ENCODE peak calls at places on chromosome 3, in seven cellular contexts. R is lower lobe of right lung, W is neural progenitor cell, I is IMR-90, D is esophagus squamous epithelium, J is heart left ventricle, X is fibroblast of lung. G is an unnamed sample. For H3K9me3, the result is how much of the 10 kb centered on the place peaks cover.

GRCh38 chr3:140223631-140224030 is 288.6 kb downstream of the CLSTN2 start:
- DNase-seq in R (no peak), W (no peak), I (no peak), D (no peak), J (no peak), X (peak), G (no peak)

GRCh38 chr3:171156455-171157005 is 130.0 kb upstream of the SLC2A2 start:
- DNase-seq in R (no peak), W (no peak), I (no peak), D (no peak), J (no peak), X (peak), G (no peak)

GRCh38 chr3:78872195-78872594 is 895.6 kb downstream of the ROBO1 start:
- DNase-seq in R (no peak), W (peak), I (no peak), D (no peak), J (peak), X (peak), G (no peak)

GRCh38 chr3:156675744-156676466 is 1.5 kb downstream of the TIPARP start:
- DNase-seq in R (peak), W (no peak), I (peak), D (no peak), J (peak), X (peak), G (no peak)

GRCh38 chr3:56819016-56819809 is 17.5 kb upstream of the ARHGEF3 start:
- DNase-seq in R (no peak), W (no peak), I (no peak), D (no peak), J (no peak), X (peak), G (no peak)

GRCh38 chr3:66702126-66702525 is 201.3 kb upstream of the LRIG1 start:
- DNase-seq in R (no peak), W (no peak), I (peak), D (no peak), J (no peak), X (peak), G (no peak)

GRCh38 chr3:172675371-172676193 is 35.3 kb downstream of the NCEH1 start:
- DNase-seq in R (no peak), W (peak), I (peak), D (no peak), J (no peak), X (peak), G (no peak)

GRCh38 chr3:70728311-70728710 is 415.9 kb upstream of the MDFIC2 start:
- DNase-seq in R (no peak), W (no peak), I (peak), D (no peak), J (no peak), X (peak), G (no peak)

GRCh38 chr3:22947741-22948140 is 255.4 kb upstream of the UBE2E2 start:
- DNase-seq in R (no peak), W (no peak), I (no peak), D (no peak), J (no peak), X (no peak), G (no peak)

GRCh38 chr3:4547799-4548198 is 54.7 kb downstream of the ITPR1 start:
- DNase-seq in R (no peak), W (no peak), I (no peak), D (no peak), J (no peak), X (no peak), G (no peak)

GRCh38 chr3:53820756-53821580 is 25.3 kb downstream of the CHDH start:
- DNase-seq in R (no peak), W (no peak), I (no peak), D (no peak), J (no peak), X (no peak), G (peak)

GRCh38 chr3:105957722-105958121 is 88.9 kb upstream of the CBLB start:
- DNase-seq in R (no peak), W (no peak), I (peak), D (no peak), J (no peak), X (peak), G (no peak)

GRCh38 chr3:185363662-185364203 is 797 bp downstream of the MAP3K13 start:
- DNase-seq in R (no peak), W (no peak), I (no peak), D (no peak), J (no peak), X (no peak), G (no peak)

GRCh38 chr3:98971183-98971681 is 69.7 kb upstream of the DCBLD2 start:
- DNase-seq in R (no peak), W (no peak), I (peak), D (no peak), J (no peak), X (peak), G (no peak)

GRCh38 chr3:188807002-188807401 is 364.8 kb upstream of the TPRG1 start:
- DNase-seq in R (no peak), W (no peak), I (peak), D (no peak), J (no peak), X (peak), G (no peak)

GRCh38 chr3:133987933-133988484 is 41.7 kb downstream of the SLCO2A1 start:
- DNase-seq in R (no peak), W (no peak), I (no peak), D (no peak), J (no peak), X (no peak), G (no peak)

GRCh38 chr3:101827211-101828174 is 21.8 kb upstream of the NFKBIZ start:
- DNase-seq in R (peak), W (peak), I (peak), D (peak), J (peak), X (peak), G (peak)

GRCh38 chr3:65303431-65303830 is 615.6 kb upstream of the ADAMTS9 start:
- DNase-seq in R (no peak), W (no peak), I (no peak), D (no peak), J (no peak), X (no peak), G (no peak)

GRCh38 chr3:58683001-58683845 is 16.6 kb upstream of the FAM3D start:
- DNase-seq in R (no peak), W (no peak), I (peak), D (no peak), J (no peak), X (peak), G (no peak)

GRCh38 chr3:23776352-23776891 is 29.3 kb upstream of the UBE2E1 start:
- DNase-seq in R (no peak), W (no peak), I (peak), D (no peak), J (no peak), X (peak), G (no peak)

GRCh38 chr3:68306571-68306970 is 625.8 kb downstream of the TAFA4 start:
- DNase-seq in R (no peak), W (peak), I (no peak), D (no peak), J (no peak), X (no peak), G (no peak)

GRCh38 chr3:194607592-194608386 is 25.4 kb downstream of the TMEM44 start:
- DNase-seq in R (no peak), W (no peak), I (no peak), D (no peak), J (no peak), X (no peak), G (no peak)

GRCh38 chr3:160735801-160736200 is 20.2 kb upstream of the PPM1L start:
- DNase-seq in R (no peak), W (no peak), I (no peak), D (no peak), J (no peak), X (no peak), G (no peak)

GRCh38 chr3:69368129-69368741 is 17.7 kb downstream of the FRMD4B start:
- DNase-seq in R (no peak), W (no peak), I (no peak), D (no peak), J (no peak), X (no peak), G (no peak)

GRCh38 chr3:180183346-180183745 is 146.6 kb upstream of the PEX5L start:
- DNase-seq in R (no peak), W (no peak), I (no peak), D (no peak), J (no peak), X (no peak), G (no peak)

GRCh38 chr3:4977889-4978258 is 1.4 kb upstream of the BHLHE40 start:
- DNase-seq in R (no peak), W (no peak), I (no peak), D (no peak), J (no peak), X (no peak), G (no peak)

GRCh38 chr3:67875858-67876257 is 221.4 kb upstream of the SUCLG2 start:
- DNase-seq in R (no peak), W (no peak), I (no peak), D (no peak), J (no peak), X (no peak), G (no peak)

GRCh38 chr3:186544281-186544680 is at the start of gene CRYGS:
- DNase-seq in R (no peak), W (no peak), I (no peak), D (no peak), J (no peak), X (peak), G (no peak)

GRCh38 chr3:11465744-11466611 is 177.7 kb downstream of the VGLL4 start:
- DNase-seq in R (no peak), W (no peak), I (peak), D (no peak), J (peak), X (peak), G (no peak)

GRCh38 chr3:113660458-113660857 is 36.0 kb downstream of the USF3 start:
- DNase-seq in R (no peak), W (no peak), I (no peak), D (no peak), J (no peak), X (no peak), G (no peak)

GRCh38 chr3:113697192-113698090 is 999 bp upstream of the USF3 start:
- DNase-seq in R (peak), W (peak), I (peak), D (no peak), J (peak), X (no peak), G (no peak)

GRCh38 chr3:50126287-50127211 is 28.6 kb upstream of the SEMA3F start:
- DNase-seq in R (peak), W (peak), I (peak), D (no peak), J (no peak), X (peak), G (peak)

GRCh38 chr3:178551916-178552321 is 15.7 kb downstream of the KCNMB2 start:
- DNase-seq in R (no peak), W (no peak), I (peak), D (no peak), J (no peak), X (peak), G (no peak)

DNA sequence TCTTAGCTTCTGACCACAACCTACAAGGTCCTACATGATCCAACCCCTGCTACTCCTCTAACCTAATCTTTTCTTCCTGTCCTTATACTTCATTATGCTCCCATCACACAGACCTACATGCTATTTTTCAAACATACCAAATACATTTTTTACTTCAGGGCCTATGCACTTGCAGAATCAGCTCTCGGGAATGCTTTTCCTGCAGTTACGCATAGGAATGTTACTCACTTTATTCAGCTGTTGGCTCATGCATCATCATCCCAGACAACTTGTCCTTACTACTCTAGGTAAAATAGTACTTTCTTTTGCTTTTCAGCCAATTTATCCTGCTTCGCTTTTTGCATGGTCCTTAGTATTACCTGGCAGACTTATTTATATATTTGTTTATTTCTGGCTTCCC is 105.6 kb downstream of the OXSM start:
- DNase-seq in R (no peak), W (no peak), I (peak), D (no peak), J (no peak), X (peak), G (no peak)
- H3K9me3 ChIP-seq in R (under half), W (under half), I (under half), D (under half), J (under half), X (under half), G (under half)

GRCh38 chr3:120040813-120041377 is 53.4 kb downstream of the GSK3B start:
- DNase-seq in R (no peak), W (peak), I (no peak), D (no peak), J (no peak), X (no peak), G (no peak)

DNA sequence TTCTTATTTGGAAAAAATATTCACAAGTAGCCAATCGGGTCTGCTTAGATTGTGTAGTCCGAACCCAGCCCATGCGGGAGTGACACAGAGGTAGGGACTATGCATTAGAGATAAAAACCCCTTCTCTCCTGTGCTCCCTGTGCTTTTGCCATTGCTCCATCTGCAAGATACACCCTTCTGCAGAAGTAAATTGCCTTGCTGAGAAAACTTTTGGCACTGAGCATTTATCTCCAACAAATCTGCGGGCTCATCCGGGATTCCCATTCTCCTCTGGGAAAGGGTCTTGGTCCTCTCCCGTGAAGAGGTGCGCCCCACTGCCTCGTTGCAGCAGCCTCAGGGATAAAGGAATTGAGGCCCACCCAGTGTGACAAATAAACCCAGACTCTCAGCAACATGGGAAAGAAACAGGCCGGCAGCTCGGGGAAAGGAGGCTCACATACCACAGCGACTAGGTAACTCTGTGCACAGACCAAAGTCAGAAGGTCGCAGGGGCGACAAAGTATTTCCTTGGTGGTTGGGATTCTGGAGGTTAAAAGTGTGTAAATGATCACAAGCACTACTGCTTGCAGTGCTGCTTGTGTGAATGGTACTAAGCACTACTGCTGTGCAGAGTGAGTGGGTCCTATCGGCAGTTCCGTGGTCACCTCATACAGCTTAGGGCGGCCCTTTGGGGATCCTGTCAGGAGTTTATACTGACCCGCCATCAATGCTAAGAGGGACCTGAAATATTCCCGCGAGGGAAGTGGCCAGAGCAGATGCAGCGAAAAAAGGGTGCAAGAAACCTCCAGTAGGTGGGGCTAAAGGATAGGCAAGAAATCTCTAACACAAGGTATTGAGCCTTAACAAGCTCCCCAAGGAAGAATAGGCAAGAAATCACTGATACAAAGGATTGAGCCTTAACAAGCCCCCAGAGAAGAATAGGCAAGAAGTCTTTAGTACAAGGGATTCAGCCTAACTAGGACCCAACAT is 54.3 kb downstream of the GSK3B start:
- DNase-seq in R (no peak), W (peak), I (no peak), D (no peak), J (no peak), X (no peak), G (no peak)
- H3K9me3 ChIP-seq in R (under half), W (under half), I (under half), D (under half), J (under half), X (under half), G (under half)

DNA sequence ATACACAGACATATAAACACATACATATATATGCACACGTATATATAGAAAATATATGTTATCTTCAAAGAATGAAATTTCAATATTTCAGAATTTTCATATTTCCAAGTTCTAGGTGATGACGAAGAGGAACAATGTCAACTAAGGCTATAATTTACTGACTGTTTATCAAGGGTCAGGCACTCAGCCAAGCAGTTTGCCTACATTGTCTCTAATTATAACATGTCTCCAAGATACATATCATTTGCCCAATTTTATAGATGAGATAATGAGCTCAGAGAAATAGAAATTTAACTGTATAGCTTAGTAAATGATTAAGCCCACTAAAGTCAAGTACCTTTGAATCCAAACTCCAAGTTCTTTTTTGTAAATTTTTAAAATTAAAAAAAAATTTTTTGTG is 99.9 kb upstream of the PLSCR4 start:
- DNase-seq in R (no peak), W (no peak), I (no peak), D (no peak), J (no peak), X (no peak), G (no peak)
- H3K9me3 ChIP-seq in R (under half), W (under half), I (under half), D (under half), J (under half), X (under half), G (under half)

GRCh38 chr3:346186-346585 is 149.6 kb downstream of the CHL1 start:
- DNase-seq in R (no peak), W (no peak), I (peak), D (no peak), J (no peak), X (peak), G (no peak)
- H3K9me3 ChIP-seq in R (under half), W (under half), I (under half), D (under half), J (under half), X (under half), G (under half)

GRCh38 chr3:21274000-21274671 is 476.9 kb downstream of the ZNF385D start:
- DNase-seq in R (no peak), W (no peak), I (peak), D (no peak), J (no peak), X (peak), G (no peak)
- H3K9me3 ChIP-seq in R (under half), W (under half), I (under half), D (under half), J (under half), X (under half), G (under half)

GRCh38 chr3:138544546-138544945 is 49.5 kb downstream of the CEP70 start:
- DNase-seq in R (no peak), W (no peak), I (no peak), D (no peak), J (no peak), X (no peak), G (no peak)
- H3K9me3 ChIP-seq in R (half or more), W (under half), I (under half), D (under half), J (under half), X (under half), G (under half)